ENCODE peak calls at places on chromosomes 2 and 18, in seven cellular contexts. O, W, G, U, E, R and F are unnamed samples.
A peak's percentile ranks its signal among the peaks of the same experiment; 100 is the strongest.

GRCh38 chr2:10196275-10196892 is 73.8 kb downstream of the RRM2 start:
- DNase-seq in O (no peak), G (no peak), R (no peak), W (no peak), U (peak; percentile 51), E (no peak), F (peak; percentile 71)

GRCh38 chr18:69817335-69817935 is 130.2 kb downstream of the CD226 start:
- DNase-seq in G (no peak), R (no peak), E (peak; percentile 95), U (peak; percentile 78), O (no peak), W (no peak), F (no peak)

GRCh38 chr18:35408843-35409261 is 31.7 kb upstream of the ZNF396 start:
- DNase-seq in O (no peak), U (no peak), R (no peak), G (peak; percentile 19), W (no peak), E (no peak), F (peak; percentile 51)

GRCh38 chr2:216292886-216293291 is 79.4 kb downstream of the MARCHF4 start:
- DNase-seq in O (no peak), U (no peak), G (no peak), R (no peak), W (no peak), E (no peak), F (no peak)

GRCh38 chr18:75156831-75157230 is 52.1 kb downstream of the PTGR3 start:
- DNase-seq in G (no peak), R (no peak), E (no peak), U (no peak), W (no peak), O (no peak), F (no peak)

GRCh38 chr2:179478771-179479170 is 214.1 kb upstream of the SESTD1 start:
- DNase-seq in R (no peak), O (no peak), G (no peak), E (no peak), W (no peak), U (no peak), F (no peak)

GRCh38 chr2:173969886-173970285 is 4.7 kb upstream of the SP3 start:
- DNase-seq in U (no peak), G (no peak), W (no peak), R (no peak), E (no peak), O (no peak), F (no peak)

GRCh38 chr2:105617631-105618350 is 126.9 kb upstream of the NCK2 start:
- DNase-seq in R (no peak), O (no peak), G (no peak), W (no peak), E (no peak), U (no peak), F (peak; percentile 36)

GRCh38 chr2:37871453-37872191 is 53.5 kb upstream of the RMDN2 start:
- DNase-seq in R (no peak), O (no peak), W (no peak), E (no peak), U (peak; percentile 62), G (no peak), F (no peak)

GRCh38 chr2:127431408-127432023 is 13.3 kb downstream of the PROC start:
- DNase-seq in R (no peak), O (no peak), U (no peak), G (no peak), W (no peak), E (no peak), F (peak; percentile 20)

GRCh38 chr2:73078457-73079411 is 7.2 kb upstream of the SFXN5 start:
- DNase-seq in E (no peak), W (no peak), R (no peak), G (no peak), O (no peak), U (no peak), F (no peak)

GRCh38 chr2:235087812-235088607 is 136.2 kb downstream of the SH3BP4 start:
- DNase-seq in R (no peak), W (no peak), U (peak; percentile 76), E (no peak), O (no peak), G (peak; percentile 11), F (peak; percentile 37)

GRCh38 chr2:164826293-164827243 is 15.1 kb downstream of the COBLL1 start:
- DNase-seq in E (no peak), G (no peak), U (peak; percentile 69), W (peak; percentile 69), R (no peak), O (no peak), F (peak; percentile 86)

GRCh38 chr18:31199190-31199769 is 36.6 kb upstream of the DSC1 start:
- DNase-seq in U (no peak), R (no peak), E (no peak), O (no peak), W (no peak), G (no peak), F (no peak)

GRCh38 chr2:61045999-61046398 is 19.7 kb upstream of the SANBR start:
- DNase-seq in G (no peak), E (peak; percentile 15), R (no peak), W (no peak), U (peak; percentile 9), O (no peak), F (no peak)

GRCh38 chr2:177265386-177265690 is 811 bp upstream of the NFE2L2 start:
- DNase-seq in U (no peak), R (peak; percentile 62), O (peak; percentile 23), W (peak; percentile 72), E (no peak), G (peak; percentile 79), F (no peak)

GRCh38 chr2:71212336-71212735 is 14.6 kb downstream of the PAIP2B start:
- DNase-seq in O (no peak), E (no peak), R (no peak), U (peak; percentile 3), W (no peak), G (no peak), F (no peak)

GRCh38 chr2:241977557-241978300 is 108.2 kb downstream of the RTP5 start:
- DNase-seq in W (no peak), O (no peak), R (no peak), E (no peak), G (no peak), U (no peak), F (peak; percentile 14)

GRCh38 chr2:5849596-5849995 is 157.4 kb downstream of the SOX11 start:
- DNase-seq in U (no peak), R (no peak), G (no peak), W (no peak), E (no peak), O (no peak), F (no peak)

GRCh38 chr2:199458017-199458805 is 472 bp upstream of the SATB2 start:
- DNase-seq in R (peak; percentile 24), U (no peak), W (no peak), E (no peak), G (peak; percentile 61), O (no peak), F (no peak)